ENCODE peak calls at places on chromosomes 6 and 20, in eight cellular contexts. G is glutamatergic neuron; T is endothelial cell; K is fibroblast of the conjunctiva; S is activated naive CD8-positive, alpha-beta T cell treated with anti-CD3 and anti-CD28 coated beads, Interleukin-2, amount 50 U/mL, for 24 hours; A is astrocyte of the spinal cord; J is posterior vena cava; R is AG08396. D is an unnamed sample.

GRCh38 chr6:41939848-41940758 is 1.5 kb downstream of the CCND3 start:
- DNase-seq in S (peak), K (no peak), A (peak), G (peak), T (no peak), J (peak), R (peak), D (no peak)

GRCh38 chr6:68445926-68446325 is 189.2 kb upstream of the ADGRB3 start:
- DNase-seq in G (no peak), A (no peak), S (no peak), T (no peak), R (no peak), J (no peak), K (no peak), D (no peak)

GRCh38 chr6:159307246-159307790 is 138.1 kb downstream of the FNDC1 start:
- DNase-seq in J (no peak), S (no peak), A (no peak), G (no peak), T (no peak), K (no peak), R (no peak), D (no peak)

GRCh38 chr6:146876271-146877151 is 277.7 kb downstream of the ADGB start:
- DNase-seq in J (no peak), R (no peak), K (no peak), S (no peak), A (no peak), G (no peak), T (no peak), D (no peak)

GRCh38 chr6:109349419-109349987 is 32.8 kb downstream of the CD164 start:
- DNase-seq in G (no peak), S (no peak), R (peak), T (no peak), K (peak), A (peak), J (no peak), D (no peak)

GRCh38 chr20:38870733-38871559 is 55.3 kb upstream of the FAM83D start:
- DNase-seq in T (no peak), G (no peak), A (no peak), S (peak), R (no peak), J (peak), K (no peak), D (no peak)

GRCh38 chr6:128319946-128320345 is 200.5 kb downstream of the PTPRK start:
- DNase-seq in A (no peak), G (no peak), J (no peak), S (no peak), R (no peak), K (no peak), T (no peak), D (no peak)

GRCh38 chr6:159012201-159012600 is 12.2 kb upstream of the RSPH3 start:
- DNase-seq in J (no peak), G (no peak), S (no peak), K (no peak), T (no peak), R (no peak), A (peak), D (no peak)

GRCh38 chr6:56370127-56370540 is 122.8 kb upstream of the COL21A1 start:
- DNase-seq in J (peak), A (peak), S (no peak), K (peak), R (peak), G (peak), T (peak), D (no peak)

GRCh38 chr6:150632785-150633465 is 33.2 kb downstream of the PLEKHG1 start:
- DNase-seq in G (no peak), J (no peak), T (no peak), R (no peak), S (no peak), A (no peak), K (no peak), D (no peak)

GRCh38 chr6:84774174-84775158 is 10.1 kb upstream of the TBX18 start:
- DNase-seq in G (peak), J (peak), R (peak), K (peak), T (peak), A (peak), S (peak), D (no peak)

GRCh38 chr6:71107935-71108420 is 151.1 kb upstream of the B3GAT2 start:
- DNase-seq in J (no peak), G (no peak), S (no peak), T (no peak), R (peak), A (peak), K (peak), D (no peak)

GRCh38 chr6:26420607-26421235 is 18.6 kb downstream of the BTN3A1 start:
- DNase-seq in R (no peak), S (peak), T (peak), A (peak), J (no peak), G (no peak), K (no peak), D (peak)

GRCh38 chr6:169251371-169251802 is 2.3 kb downstream of the THBS2 start:
- DNase-seq in G (no peak), S (no peak), J (peak), K (no peak), A (no peak), R (no peak), T (no peak), D (no peak)

GRCh38 chr6:10954590-10955010 is 67.7 kb downstream of the SYCP2L start:
- DNase-seq in G (peak), T (peak), R (peak), S (peak), K (peak), A (peak), J (peak), D (peak)

GRCh38 chr6:15332441-15332840 is 86.6 kb downstream of the JARID2 start:
- DNase-seq in S (no peak), K (no peak), R (no peak), T (no peak), J (no peak), A (no peak), G (no peak), D (no peak)

GRCh38 chr20:44207066-44207723 is 3.4 kb downstream of the OSER1 start:
- DNase-seq in A (no peak), R (no peak), T (no peak), J (no peak), K (no peak), G (no peak), S (no peak), D (no peak)

GRCh38 chr6:79570129-79570801 is 33.0 kb upstream of the LCA5 start:
- DNase-seq in A (peak), R (peak), G (no peak), K (no peak), T (no peak), S (no peak), J (no peak), D (no peak)

GRCh38 chr20:10523438-10523837 is 88.3 kb downstream of the SLX4IP start:
- DNase-seq in A (no peak), J (no peak), S (no peak), K (no peak), T (no peak), G (no peak), R (no peak), D (no peak)

GRCh38 chr20:24206995-24207394 is 218.4 kb upstream of the GGTLC1 start:
- DNase-seq in J (no peak), R (no peak), S (no peak), G (no peak), A (no peak), K (no peak), T (no peak), D (no peak)

GRCh38 chr6:51029576-51029975 is 210.9 kb downstream of the TFAP2B start:
- DNase-seq in K (no peak), S (no peak), T (no peak), R (no peak), J (no peak), G (no peak), A (no peak), D (no peak)

GRCh38 chr6:14129572-14129971 is 12.0 kb downstream of the CD83 start:
- DNase-seq in J (no peak), R (peak), K (peak), A (peak), G (peak), T (peak), S (no peak), D (no peak)

GRCh38 chr6:135577059-135577538 is 79.6 kb upstream of the AHI1 start:
- DNase-seq in G (no peak), R (no peak), J (no peak), S (no peak), K (no peak), T (no peak), A (no peak), D (no peak)

GRCh38 chr20:53568351-53568750 is 25.3 kb downstream of the ZNF217 start:
- DNase-seq in K (no peak), J (no peak), T (no peak), S (no peak), R (no peak), G (no peak), A (no peak), D (no peak)

GRCh38 chr20:57658447-57659130 is 38.4 kb upstream of the ZBP1 start:
- DNase-seq in R (no peak), A (no peak), G (peak), T (peak), S (no peak), K (no peak), J (peak), D (no peak)

GRCh38 chr6:143099647-143100046 is 39.0 kb downstream of the AIG1 start:
- DNase-seq in J (no peak), G (no peak), T (no peak), S (no peak), K (no peak), R (no peak), A (no peak), D (no peak)

GRCh38 chr6:142695016-142695415 is 250.0 kb downstream of the HIVEP2 start:
- DNase-seq in T (no peak), R (no peak), J (no peak), G (no peak), A (peak), K (no peak), S (no peak), D (no peak)

GRCh38 chr20:16647875-16648597 is 74.8 kb upstream of the KIF16B start:
- DNase-seq in S (no peak), T (no peak), J (no peak), A (no peak), K (no peak), R (no peak), G (peak), D (no peak)

GRCh38 chr20:50023116-50023802 is 40.5 kb downstream of the SNAI1 start:
- DNase-seq in R (no peak), G (no peak), T (no peak), K (no peak), J (no peak), A (no peak), S (no peak), D (no peak)

GRCh38 chr6:66866801-66867200 is 1159.8 kb upstream of the EYS start:
- DNase-seq in S (no peak), J (no peak), R (no peak), A (peak), G (no peak), K (no peak), T (no peak), D (no peak)

GRCh38 chr20:37969949-37970855 is 63.1 kb downstream of the TTI1 start:
- DNase-seq in S (no peak), T (no peak), R (no peak), G (no peak), A (no peak), J (no peak), K (no peak), D (no peak)

GRCh38 chr6:49384913-49385312 is 78.1 kb downstream of the MMUT start:
- DNase-seq in S (no peak), K (no peak), G (no peak), A (no peak), T (no peak), J (no peak), R (no peak), D (no peak)

GRCh38 chr6:39804666-39805065 is 12.5 kb downstream of the DAAM2 start:
- DNase-seq in R (no peak), T (no peak), G (no peak), J (no peak), A (peak), K (no peak), S (no peak), D (no peak)

GRCh38 chr20:22264917-22265316 is 319.5 kb downstream of the FOXA2 start:
- DNase-seq in A (no peak), S (no peak), G (no peak), K (no peak), J (no peak), R (no peak), T (no peak), D (no peak)

GRCh38 chr6:34745277-34746103 is 11.8 kb upstream of the SNRPC start:
- DNase-seq in T (no peak), R (no peak), J (no peak), K (no peak), S (peak), A (no peak), G (no peak), D (no peak)

GRCh38 chr6:140789466-140789865 is 1343.3 kb upstream of the GJE1 start:
- DNase-seq in K (peak), R (no peak), J (no peak), A (no peak), T (no peak), S (no peak), G (no peak), D (no peak)

D was measured in CD4-positive, CD25-positive, alpha-beta regulatory T cell.